ENCODE peak calls at places on chromosomes 5 and 9, in four cellular contexts. C is GM12865, B is SK-N-SH, N is lower leg skin. J is an unnamed sample.

GRCh38 chr5:79448336-79448735 is 65.6 kb downstream of the HOMER1 start:
- DNase-seq in N (no peak), C (no peak), B (no peak), J (no peak)

GRCh38 chr5:107913511-107913910 is 242.8 kb upstream of the EFNA5 start:
- DNase-seq in B (no peak), N (no peak), C (no peak), J (no peak)

GRCh38 chr9:110750272-110750671 is 81.7 kb downstream of the MUSK start:
- DNase-seq in C (no peak), N (peak; percentile 70), B (no peak), J (no peak)

GRCh38 chr5:141383345-141383744 is 803 bp downstream of the PCDHGA7 start:
- DNase-seq in C (no peak), N (no peak), B (no peak), J (no peak)

GRCh38 chr5:64665243-64665642 is 25.1 kb upstream of the SHISAL2B start:
- DNase-seq in B (no peak), N (no peak), C (no peak), J (no peak)

GRCh38 chr5:44546283-44546682 is 157.1 kb upstream of the FGF10 start:
- DNase-seq in N (no peak), B (no peak), C (no peak), J (no peak)

GRCh38 chr9:86246752-86247161 is 12.7 kb downstream of the C9orf153 start:
- DNase-seq in N (no peak), C (peak; percentile 89), B (no peak), J (peak; percentile 10)

GRCh38 chr9:131420913-131421312 is 27.0 kb downstream of the PRRC2B start:
- DNase-seq in N (no peak), C (no peak), B (peak; percentile 44), J (no peak)

GRCh38 chr5:127406326-127407121 is 110.9 kb upstream of the PRRC1 start:
- DNase-seq in B (no peak), C (no peak), N (no peak), J (no peak)

GRCh38 chr9:132311978-132312377 is 42.8 kb downstream of the SETX start:
- DNase-seq in B (no peak), N (no peak), C (no peak), J (no peak)

GRCh38 chr5:59062986-59063683 is 480.3 kb downstream of the RAB3C start:
- DNase-seq in B (no peak), N (peak; percentile 32), C (no peak), J (no peak)

GRCh38 chr5:97049175-97049574 is 93.2 kb downstream of the LIX1 start:
- DNase-seq in C (no peak), B (no peak), N (no peak), J (no peak)

GRCh38 chr5:132464155-132464939 is 26.2 kb downstream of the IRF1 start:
- DNase-seq in N (no peak), B (peak; percentile 42), C (peak; percentile 72), J (no peak)

GRCh38 chr5:126481243-126481642 is 58.0 kb downstream of the GRAMD2B start:
- DNase-seq in N (no peak), C (no peak), B (no peak), J (no peak)

GRCh38 chr9:92961627-92962302 is 14.4 kb downstream of the FGD3 start:
- DNase-seq in N (no peak), C (peak; percentile 53), B (no peak), J (no peak)

GRCh38 chr9:33172256-33172678 is 5.1 kb upstream of the B4GALT1 start:
- DNase-seq in C (no peak), N (no peak), B (no peak), J (no peak)

GRCh38 chr9:87518702-87519335 is 21.2 kb downstream of the DAPK1 start:
- DNase-seq in C (no peak), B (no peak), N (peak; percentile 46), J (no peak)

GRCh38 chr5:98770158-98770910 is 3.1 kb upstream of the RGMB start:
- DNase-seq in C (peak; percentile 49), N (peak; percentile 49), B (peak; percentile 48), J (no peak)

GRCh38 chr9:9942764-9943424 is 669.9 kb downstream of the PTPRD start:
- DNase-seq in N (peak; percentile 20), B (peak; percentile 47), C (peak; percentile 61), J (no peak)

GRCh38 chr5:108430931-108431608 is 49.2 kb upstream of the FBXL17 start:
- DNase-seq in C (no peak), N (no peak), B (no peak), J (no peak)

GRCh38 chr9:94993141-94993820 is 266.8 kb downstream of the AOPEP start:
- DNase-seq in B (no peak), N (no peak), C (no peak), J (no peak)

GRCh38 chr5:42387563-42387962 is 35.7 kb upstream of the GHR start:
- DNase-seq in N (no peak), B (no peak), C (no peak), J (no peak)

GRCh38 chr5:155434267-155434666 is 420.7 kb downstream of the KIF4B start:
- DNase-seq in N (no peak), C (no peak), B (no peak), J (no peak)

GRCh38 chr5:38556599-38557308 is at the start of gene LIFR:
- DNase-seq in N (peak; percentile 61), C (peak; percentile 31), B (peak; percentile 98), J (no peak)

GRCh38 chr5:132828846-132829494 is 1.5 kb downstream of the SHROOM1 start:
- DNase-seq in C (no peak), B (no peak), N (no peak), J (no peak)

GRCh38 chr5:179294891-179295777 is 50.1 kb downstream of the ADAMTS2 start:
- DNase-seq in B (peak; percentile 80), N (no peak), C (no peak), J (no peak)

GRCh38 chr9:84860423-84861115 is 191.0 kb downstream of the NTRK2 start:
- DNase-seq in N (no peak), C (no peak), B (no peak), J (no peak)

GRCh38 chr9:92147030-92147853 is 32.0 kb upstream of the SPTLC1 start:
- DNase-seq in C (peak; percentile 70), N (peak; percentile 55), B (no peak), J (no peak)

GRCh38 chr5:75282581-75282980 is 45.9 kb upstream of the ANKRD31 start:
- DNase-seq in C (no peak), N (no peak), B (no peak), J (no peak)

GRCh38 chr5:10583663-10584572 is 20.0 kb downstream of the ANKRD33B start:
- DNase-seq in N (no peak), B (no peak), C (no peak), J (no peak)
- TF ChIP-seq CTCF in N (no peak), B (no peak), C (no peak), J (no peak)

DNA sequence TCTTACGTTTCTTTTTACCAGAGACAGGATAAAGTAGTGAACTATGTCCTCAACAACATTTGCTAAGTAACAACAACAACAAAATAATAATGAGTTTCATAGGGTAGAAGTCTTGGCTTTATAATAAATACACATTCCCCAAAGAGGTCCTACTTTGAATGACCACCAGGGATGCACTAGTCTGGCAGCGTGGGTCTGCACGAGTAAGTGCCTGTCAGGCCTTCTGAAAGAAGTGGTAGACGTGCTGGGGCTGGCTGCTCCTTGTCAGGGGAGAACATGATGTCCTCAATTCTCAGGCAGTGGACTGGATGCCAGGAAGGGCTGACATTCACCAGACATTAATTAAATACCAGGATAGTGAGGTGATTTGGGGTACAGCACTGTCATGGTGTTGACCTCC is 331.1 kb downstream of the TMEM38B start:
- DNase-seq in C (no peak), B (no peak), N (no peak), J (no peak)
- TF ChIP-seq CTCF in C (no peak), B (no peak), N (no peak), J (no peak)

GRCh38 chr5:100791376-100791775 is 111.7 kb downstream of the ST8SIA4 start:
- DNase-seq in N (no peak), C (no peak), B (no peak), J (no peak)

GRCh38 chr5:100788417-100788816 is 114.7 kb downstream of the ST8SIA4 start:
- DNase-seq in B (no peak), N (no peak), C (no peak), J (no peak)

GRCh38 chr5:100790951-100791350 is 112.1 kb downstream of the ST8SIA4 start:
- DNase-seq in B (no peak), N (no peak), C (no peak), J (no peak)

GRCh38 chr5:100789641-100790160 is 113.4 kb downstream of the ST8SIA4 start:
- DNase-seq in N (no peak), C (no peak), B (no peak), J (no peak)

GRCh38 chr5:100790170-100790665 is 112.9 kb downstream of the ST8SIA4 start:
- DNase-seq in N (no peak), B (no peak), C (peak; percentile 58), J (no peak)
- TF ChIP-seq CTCF in N (no peak), B (peak; percentile 22), C (no peak), J (peak; percentile 13)

GRCh38 chr5:84450617-84451414 is 66.1 kb upstream of the EDIL3 start:
- DNase-seq in N (no peak), C (no peak), B (peak; percentile 30), J (no peak)
- TF ChIP-seq CTCF in N (no peak), C (no peak), B (peak; percentile 57), J (peak; percentile 17)

GRCh38 chr9:133955821-133956411 is 36.2 kb downstream of the VAV2 start:
- DNase-seq in C (peak; percentile 86), B (peak; percentile 78), N (no peak), J (no peak)
- TF ChIP-seq CTCF in C (peak; percentile 11), B (no peak), N (no peak), J (peak; percentile 12)

DNA sequence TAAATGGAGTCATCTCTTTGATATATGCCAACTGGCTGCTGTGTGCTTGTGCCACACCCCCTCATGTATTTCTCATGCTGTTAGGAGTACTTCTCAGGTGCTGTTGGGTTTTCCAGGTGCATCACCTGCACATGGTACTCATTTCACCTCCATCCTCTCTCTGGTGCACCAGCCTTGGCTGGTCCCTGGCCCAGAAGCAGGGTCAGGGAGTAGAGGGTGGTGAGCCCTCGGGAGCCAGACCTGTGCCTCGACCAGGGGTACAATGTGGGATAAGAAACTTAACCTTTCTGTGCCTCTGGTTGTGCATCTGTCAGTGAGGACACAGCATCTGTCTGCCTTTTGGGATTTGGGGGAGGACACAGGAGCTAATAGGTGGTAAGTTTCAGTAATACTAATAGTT is 38.5 kb downstream of the SECISBP2 start:
- DNase-seq in N (no peak), C (no peak), B (no peak), J (no peak)
- TF ChIP-seq CTCF in N (no peak), C (no peak), B (no peak), J (no peak)

DNA sequence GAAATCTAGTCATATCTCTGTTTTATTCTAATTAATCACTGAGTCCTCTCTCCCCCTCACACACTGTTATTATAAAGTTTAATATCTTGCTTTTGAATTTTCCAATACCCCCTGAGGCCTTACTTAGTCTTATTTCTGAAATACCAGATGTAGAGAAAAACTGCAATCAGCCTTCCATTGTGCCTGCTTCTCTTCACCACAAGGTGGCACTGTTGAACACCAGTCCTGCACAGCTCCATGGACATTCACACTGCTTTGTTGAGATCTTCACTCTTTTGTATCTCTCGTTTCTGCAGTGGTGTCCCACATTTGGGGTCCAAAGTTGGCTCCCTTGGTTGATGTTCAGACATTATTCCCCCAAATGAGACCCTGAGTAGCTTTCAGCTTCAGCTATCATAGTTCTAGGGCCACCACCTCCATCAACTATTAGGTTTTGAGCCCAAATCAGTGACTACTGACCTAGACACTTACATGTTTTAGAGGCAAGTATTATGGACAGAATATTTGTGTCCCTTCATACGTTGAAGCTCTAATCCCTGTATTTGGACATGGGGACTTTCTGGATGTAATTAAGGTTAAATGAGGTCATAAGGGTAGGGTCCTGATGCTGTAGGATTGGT is 24.3 kb downstream of the BOD1 start:
- DNase-seq in C (peak; percentile 43), N (no peak), B (peak; percentile 35), J (no peak)
- TF ChIP-seq CTCF in C (peak; percentile 49), N (no peak), B (peak; percentile 64), J (peak; percentile 54)